ENCODE peak calls at places on chromosomes 12 and 14, in seven cellular contexts. P is H9, T is tibial nerve, Z is left ventricle myocardium inferior, I is lung, D is lower lobe of right lung, Y is A549. C is an unnamed sample.

GRCh38 chr14:88323086-88323519 is at the start of gene KCNK10:
- DNase-seq in P (peak; percentile 36), T (no peak), Z (no peak), I (no peak), D (no peak), Y (no peak), C (no peak)

GRCh38 chr14:47675489-47676300 is at the start of gene MDGA2:
- DNase-seq in P (peak; percentile 82), T (no peak), Z (no peak), I (no peak), D (no peak), Y (peak; percentile 7), C (no peak)

GRCh38 chr14:42994001-42994736 is 1387.5 kb downstream of the LRFN5 start:
- DNase-seq in P (no peak), T (no peak), Z (no peak), I (no peak), D (no peak), Y (peak; percentile 3), C (no peak)

GRCh38 chr14:29724991-29725390 is 202.7 kb downstream of the PRKD1 start:
- DNase-seq in P (peak; percentile 37), T (no peak), Z (no peak), I (peak; percentile 29), D (no peak), Y (no peak), C (no peak)

GRCh38 chr14:32027255-32027939 is 49.7 kb upstream of the ARHGAP5 start:
- DNase-seq in P (no peak), T (no peak), Z (no peak), I (no peak), D (no peak), Y (peak; percentile 32), C (no peak)

GRCh38 chr12:6214633-6215032 is 14.4 kb downstream of the CD9 start:
- DNase-seq in P (no peak), T (no peak), Z (no peak), I (no peak), D (no peak), Y (no peak), C (no peak)

GRCh38 chr12:569803-570236 is 93.4 kb downstream of the NINJ2 start:
- DNase-seq in P (peak; percentile 88), T (peak; percentile 85), Z (peak; percentile 91), I (peak; percentile 90), D (peak; percentile 91), Y (peak; percentile 95), C (peak; percentile 91)

GRCh38 chr12:21239866-21240265 is 94.9 kb downstream of the SLCO1A2 start:
- DNase-seq in P (no peak), T (no peak), Z (no peak), I (no peak), D (no peak), Y (no peak), C (no peak)

GRCh38 chr12:50207424-50207823 is 40.3 kb upstream of the CERS5 start:
- DNase-seq in P (no peak), T (no peak), Z (no peak), I (no peak), D (no peak), Y (no peak), C (no peak)

GRCh38 chr14:93713726-93714405 is 74.4 kb downstream of the PRIMA1 start:
- DNase-seq in P (no peak), T (no peak), Z (no peak), I (no peak), D (no peak), Y (no peak), C (no peak)

GRCh38 chr14:104130974-104131651 is 7.3 kb upstream of the KIF26A start:
- DNase-seq in P (peak; percentile 65), T (no peak), Z (peak; percentile 66), I (peak; percentile 62), D (peak; percentile 63), Y (peak; percentile 65), C (peak; percentile 5)

GRCh38 chr14:89699076-89699475 is 255.5 kb downstream of the EFCAB11 start:
- DNase-seq in P (no peak), T (no peak), Z (no peak), I (no peak), D (no peak), Y (no peak), C (no peak)

GRCh38 chr14:85531594-85532391 is 1.8 kb downstream of the FLRT2 start:
- DNase-seq in P (peak; percentile 78), T (peak; percentile 65), Z (peak; percentile 55), I (peak; percentile 51), D (peak; percentile 51), Y (peak; percentile 32), C (no peak)

GRCh38 chr12:99282086-99282485 is 365.5 kb upstream of the GARIN6 start:
- DNase-seq in P (no peak), T (no peak), Z (no peak), I (no peak), D (no peak), Y (no peak), C (no peak)

GRCh38 chr12:99282670-99283069 is 364.9 kb upstream of the GARIN6 start:
- DNase-seq in P (no peak), T (no peak), Z (no peak), I (no peak), D (no peak), Y (no peak), C (no peak)

GRCh38 chr12:99278899-99279298 is 368.7 kb upstream of the GARIN6 start:
- DNase-seq in P (no peak), T (no peak), Z (no peak), I (no peak), D (no peak), Y (no peak), C (no peak)

GRCh38 chr12:99284161-99284560 is 363.4 kb upstream of the GARIN6 start:
- DNase-seq in P (no peak), T (no peak), Z (no peak), I (no peak), D (no peak), Y (no peak), C (no peak)

GRCh38 chr12:99281277-99281676 is 366.3 kb upstream of the GARIN6 start:
- DNase-seq in P (no peak), T (no peak), Z (no peak), I (no peak), D (no peak), Y (no peak), C (no peak)
- H3K27ac ChIP-seq in P (no peak overlapping the region), T (no peak overlapping the region), Z (no peak overlapping the region), I (no peak overlapping the region), D (no peak overlapping the region), Y (no peak overlapping the region), C (no peak overlapping the region)

GRCh38 chr12:15526033-15526432 is 203.7 kb downstream of the PTPRO start:
- DNase-seq in P (no peak), T (no peak), Z (no peak), I (no peak), D (no peak), Y (no peak), C (no peak)
- TF ChIP-seq CTCF in P (no peak), T (no peak), Z (no peak), I (no peak), D (no peak), Y (no peak), C (no peak)

DNA sequence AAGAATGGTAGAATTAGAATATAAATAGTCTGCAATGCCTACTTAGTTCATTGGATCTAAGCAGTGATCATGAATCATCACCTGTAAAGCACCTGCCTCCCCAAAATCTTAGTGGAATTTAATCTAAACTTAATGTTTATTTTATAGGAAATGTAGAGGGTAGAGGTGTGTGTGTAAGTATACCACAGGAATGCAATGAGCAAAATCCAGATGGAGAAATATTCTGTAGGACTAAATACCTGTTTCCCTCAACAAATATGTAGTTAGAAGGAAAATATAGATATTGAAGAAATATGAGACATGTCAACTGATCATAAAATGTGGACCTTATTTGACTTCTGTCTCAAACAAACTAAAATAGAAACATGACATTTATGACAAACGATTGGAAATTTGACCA is 839.2 kb upstream of the FBXO33 start:
- DNase-seq in P (no peak), T (no peak), Z (no peak), I (no peak), D (no peak), Y (no peak), C (no peak)
- H3K9me3 ChIP-seq in P (no peaks in the 10 kb centered on the region), T (no peaks in the 10 kb centered on the region), Z (no peaks in the 10 kb centered on the region), I (no peaks in the 10 kb centered on the region), D (no peaks in the 10 kb centered on the region), Y (no peaks in the 10 kb centered on the region), C (no peaks in the 10 kb centered on the region)

GRCh38 chr14:97376310-97376709 is 579.1 kb downstream of the VRK1 start:
- DNase-seq in P (no peak), T (no peak), Z (no peak), I (no peak), D (no peak), Y (no peak), C (no peak)
- H3K27ac ChIP-seq in P (no peak overlapping the region), T (no peak overlapping the region), Z (no peak overlapping the region), I (no peak overlapping the region), D (no peak overlapping the region), Y (no peak overlapping the region), C (no peak overlapping the region)

GRCh38 chr14:36672095-36672494 is 10.4 kb downstream of the PAX9 start:
- DNase-seq in P (no peak), T (no peak), Z (no peak), I (no peak), D (no peak), Y (no peak), C (no peak)

GRCh38 chr14:36671149-36671548 is 9.5 kb downstream of the PAX9 start:
- DNase-seq in P (no peak), T (no peak), Z (no peak), I (no peak), D (no peak), Y (no peak), C (no peak)

GRCh38 chr14:36676236-36676635 is 14.6 kb downstream of the PAX9 start:
- DNase-seq in P (peak; percentile 54), T (no peak), Z (no peak), I (no peak), D (no peak), Y (no peak), C (no peak)

GRCh38 chr14:36675581-36675980 is 13.9 kb downstream of the PAX9 start:
- DNase-seq in P (no peak), T (no peak), Z (no peak), I (no peak), D (no peak), Y (no peak), C (no peak)
- TF ChIP-seq CTCF in P (no peak), T (no peak), Z (no peak), I (no peak), D (no peak), Y (no peak), C (no peak)